ENCODE peak calls at places on chromosomes 6 and 20, in seven cellular contexts. P, M, H, J, Q, U and Z are unnamed samples.

GRCh38 chr6:9502991-9503761 is 911.7 kb downstream of the TFAP2A start:
- DNase-seq in P (peak), M (no peak), H (no peak), J (peak), Q (no peak), U (peak), Z (no peak)

GRCh38 chr6:169503556-169503955 is 198.3 kb downstream of the WDR27 start:
- DNase-seq in P (peak), M (no peak), H (no peak), J (no peak), Q (no peak), U (no peak), Z (no peak)

GRCh38 chr20:61253264-61253639 is 1.2 kb downstream of the CDH4 start:
- DNase-seq in P (peak), M (no peak), H (no peak), J (peak), Q (peak), U (peak), Z (no peak)

GRCh38 chr6:137013738-137014602 is 30.8 kb downstream of the IL20RA start:
- DNase-seq in P (peak), M (no peak), H (no peak), J (peak), Q (no peak), U (peak), Z (no peak)

GRCh38 chr6:42226251-42227143 is 8.8 kb upstream of the MRPS10 start:
- DNase-seq in P (peak), M (peak), H (no peak), J (peak), Q (no peak), U (peak), Z (no peak)

GRCh38 chr6:52390361-52390727 is 28.4 kb downstream of the PAQR8 start:
- DNase-seq in P (peak), M (no peak), H (no peak), J (peak), Q (no peak), U (peak), Z (no peak)

GRCh38 chr6:16256781-16257180 is 18.4 kb downstream of the GMPR start:
- DNase-seq in P (no peak), M (no peak), H (no peak), J (no peak), Q (no peak), U (no peak), Z (no peak)

GRCh38 chr6:3438190-3439167 is 18.4 kb downstream of the SLC22A23 start:
- DNase-seq in P (peak), M (peak), H (peak), J (peak), Q (no peak), U (peak), Z (no peak)

GRCh38 chr6:154457881-154458284 is 52.6 kb downstream of the CNKSR3 start:
- DNase-seq in P (no peak), M (no peak), H (no peak), J (no peak), Q (no peak), U (no peak), Z (no peak)

GRCh38 chr20:48008850-48009535 is 223.7 kb upstream of the SULF2 start:
- DNase-seq in P (peak), M (no peak), H (no peak), J (peak), Q (no peak), U (peak), Z (no peak)

GRCh38 chr20:62298577-62299249 is 4.1 kb upstream of the ADRM1 start:
- DNase-seq in P (no peak), M (no peak), H (no peak), J (no peak), Q (no peak), U (no peak), Z (no peak)

GRCh38 chr6:18211338-18211737 is 53.0 kb downstream of the DEK start:
- DNase-seq in P (no peak), M (no peak), H (no peak), J (no peak), Q (no peak), U (no peak), Z (no peak)

GRCh38 chr6:35797837-35798526 is 859 bp upstream of the CLPS start:
- DNase-seq in P (no peak), M (no peak), H (no peak), J (no peak), Q (no peak), U (no peak), Z (no peak)

GRCh38 chr6:12955996-12956395 is 239.4 kb downstream of the PHACTR1 start:
- DNase-seq in P (no peak), M (no peak), H (no peak), J (no peak), Q (no peak), U (no peak), Z (no peak)

GRCh38 chr20:44858959-44859358 is 26.5 kb upstream of the YWHAB start:
- DNase-seq in P (no peak), M (peak), H (no peak), J (no peak), Q (no peak), U (peak), Z (no peak)

GRCh38 chr6:36029464-36029863 is 1.9 kb downstream of the MAPK14 start:
- DNase-seq in P (peak), M (no peak), H (no peak), J (peak), Q (no peak), U (peak), Z (no peak)

GRCh38 chr20:43941476-43942212 is 27.0 kb downstream of the TOX2 start:
- DNase-seq in P (no peak), M (peak), H (no peak), J (peak), Q (no peak), U (peak), Z (no peak)

GRCh38 chr6:33716379-33716778 is 4.9 kb upstream of the UQCC2 start:
- DNase-seq in P (no peak), M (no peak), H (no peak), J (no peak), Q (no peak), U (no peak), Z (no peak)

GRCh38 chr6:35034411-35035171 is 106.5 kb downstream of the TCP11 start:
- DNase-seq in P (peak), M (peak), H (no peak), J (no peak), Q (no peak), U (peak), Z (no peak)

GRCh38 chr20:52918311-52918710 is 53.8 kb upstream of the TSHZ2 start:
- DNase-seq in P (no peak), M (no peak), H (no peak), J (no peak), Q (no peak), U (no peak), Z (no peak)

GRCh38 chr6:166032366-166033171 is 135.1 kb downstream of the TBXT start:
- DNase-seq in P (peak), M (peak), H (no peak), J (peak), Q (no peak), U (peak), Z (no peak)

GRCh38 chr20:47493175-47493953 is 8.3 kb upstream of the NCOA3 start:
- DNase-seq in P (peak), M (peak), H (peak), J (peak), Q (peak), U (peak), Z (no peak)

GRCh38 chr6:20417819-20418218 is 16.1 kb downstream of the E2F3 start:
- DNase-seq in P (no peak), M (no peak), H (no peak), J (no peak), Q (no peak), U (no peak), Z (no peak)

GRCh38 chr6:11120273-11121005 is 8.9 kb upstream of the ERVFRD-1 start:
- DNase-seq in P (no peak), M (no peak), H (no peak), J (peak), Q (no peak), U (peak), Z (no peak)

GRCh38 chr6:6851059-6851658 is 256.6 kb upstream of the RREB1 start:
- DNase-seq in P (peak), M (peak), H (peak), J (peak), Q (no peak), U (peak), Z (no peak)

GRCh38 chr20:15818651-15819071 is 754.6 kb downstream of the KIF16B start:
- DNase-seq in P (no peak), M (no peak), H (no peak), J (no peak), Q (no peak), U (no peak), Z (no peak)

GRCh38 chr6:142530566-142530965 is 228.8 kb downstream of the ADGRG6 start:
- DNase-seq in P (no peak), M (no peak), H (no peak), J (no peak), Q (no peak), U (peak), Z (no peak)

GRCh38 chr6:68141190-68141589 is 493.9 kb upstream of the ADGRB3 start:
- DNase-seq in P (no peak), M (no peak), H (no peak), J (no peak), Q (no peak), U (no peak), Z (no peak)

GRCh38 chr6:120489941-120490340 is 844.3 kb downstream of the TBC1D32 start:
- DNase-seq in P (no peak), M (no peak), H (no peak), J (no peak), Q (no peak), U (no peak), Z (no peak)

GRCh38 chr20:19802492-19803158 is 44.6 kb downstream of the RIN2 start:
- DNase-seq in P (no peak), M (no peak), H (no peak), J (peak), Q (no peak), U (no peak), Z (no peak)

GRCh38 chr20:5481872-5482271 is 165.1 kb upstream of the PROKR2 start:
- DNase-seq in P (no peak), M (no peak), H (no peak), J (no peak), Q (no peak), U (no peak), Z (no peak)

GRCh38 chr6:77853401-77853800 is 200.6 kb downstream of the MEI4 start:
- DNase-seq in P (no peak), M (no peak), H (no peak), J (no peak), Q (no peak), U (no peak), Z (no peak)

GRCh38 chr6:149346075-149346474 is 28.6 kb downstream of the TAB2 start:
- DNase-seq in P (no peak), M (no peak), H (no peak), J (no peak), Q (no peak), U (no peak), Z (no peak)

GRCh38 chr6:143410859-143411270 is 39.6 kb downstream of the ADAT2 start:
- DNase-seq in P (peak), M (no peak), H (no peak), J (peak), Q (no peak), U (peak), Z (no peak)

GRCh38 chr20:32780749-32781402 is 18.7 kb downstream of the DNMT3B start:
- DNase-seq in P (no peak), M (no peak), H (no peak), J (no peak), Q (no peak), U (no peak), Z (no peak)

GRCh38 chr20:32780278-32780677 is 18.1 kb downstream of the DNMT3B start:
- DNase-seq in P (no peak), M (no peak), H (no peak), J (no peak), Q (no peak), U (no peak), Z (no peak)

GRCh38 chr20:32777177-32777956 is 15.2 kb downstream of the DNMT3B start:
- DNase-seq in P (no peak), M (no peak), H (no peak), J (no peak), Q (no peak), U (no peak), Z (no peak)

GRCh38 chr20:32775240-32775991 is 13.2 kb downstream of the DNMT3B start:
- DNase-seq in P (no peak), M (no peak), H (no peak), J (no peak), Q (no peak), U (no peak), Z (no peak)

DNA sequence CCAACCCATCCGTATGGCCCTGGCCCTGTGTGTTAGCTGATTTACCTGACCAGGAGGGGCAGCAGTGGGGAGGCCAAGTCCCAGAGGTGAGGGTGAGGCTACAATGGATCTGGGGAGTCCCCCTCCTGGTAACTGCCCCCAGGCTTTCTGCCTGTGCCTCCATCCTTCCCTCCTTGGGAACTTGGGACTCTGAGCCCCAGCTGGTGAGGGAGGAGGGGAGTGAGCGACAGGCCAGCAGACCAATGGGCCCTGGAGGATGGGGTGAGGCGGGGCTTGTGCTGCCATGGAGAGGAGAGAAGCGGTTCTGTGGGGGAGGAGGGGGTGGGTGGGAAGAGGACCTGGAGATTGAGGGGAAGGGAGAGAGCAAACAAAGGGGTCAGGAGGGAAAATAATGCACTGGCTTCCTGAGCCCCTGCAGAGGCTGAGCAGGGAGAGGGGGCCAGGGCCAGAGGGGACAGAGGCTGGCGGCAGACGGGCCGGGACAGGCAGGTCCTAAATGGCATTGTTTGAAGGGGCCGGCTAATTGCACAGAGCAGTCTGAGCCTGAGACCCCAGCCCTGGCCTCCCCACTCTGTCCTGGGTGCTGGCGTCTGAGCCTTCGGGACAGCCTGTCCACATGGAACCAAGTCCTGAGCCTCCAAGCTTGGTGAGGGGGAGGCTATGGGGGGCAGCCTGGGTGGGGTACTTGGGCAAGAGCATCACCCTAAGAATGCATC is 17.5 kb downstream of the DNMT3B start:
- DNase-seq in P (no peak), M (no peak), H (no peak), J (no peak), Q (no peak), U (no peak), Z (no peak)
- TF ChIP-seq CTCF in P (no peak), M (no peak), H (no peak), J (no peak), Q (no peak), U (no peak), Z (no peak)

GRCh38 chr6:131135244-131136020 is at the start of gene AKAP7:
- DNase-seq in P (peak), M (peak), H (peak), J (peak), Q (peak), U (peak), Z (peak)
- TF ChIP-seq CTCF in P (no peak), M (no peak), H (no peak), J (no peak), Q (no peak), U (no peak), Z (no peak)

GRCh38 chr20:9889270-9889981 is 50.5 kb upstream of the PAK5 start:
- DNase-seq in P (no peak), M (no peak), H (no peak), J (no peak), Q (no peak), U (no peak), Z (no peak)

GRCh38 chr20:9886227-9886626 is 47.4 kb upstream of the PAK5 start:
- DNase-seq in P (no peak), M (no peak), H (no peak), J (peak), Q (no peak), U (peak), Z (no peak)

GRCh38 chr20:9884061-9884460 is 45.2 kb upstream of the PAK5 start:
- DNase-seq in P (no peak), M (no peak), H (no peak), J (no peak), Q (no peak), U (no peak), Z (no peak)

GRCh38 chr20:9884666-9885065 is 45.8 kb upstream of the PAK5 start:
- DNase-seq in P (no peak), M (no peak), H (no peak), J (peak), Q (no peak), U (peak), Z (no peak)
- TF ChIP-seq CTCF in P (peak), M (no peak), H (no peak), J (no peak), Q (no peak), U (no peak), Z (no peak)

GRCh38 chr20:57620999-57621398 is 773 bp upstream of the ZBP1 start:
- DNase-seq in P (no peak), M (peak), H (no peak), J (no peak), Q (no peak), U (no peak), Z (no peak)

GRCh38 chr20:57624124-57624523 is 3.9 kb upstream of the ZBP1 start:
- DNase-seq in P (no peak), M (no peak), H (no peak), J (no peak), Q (no peak), U (no peak), Z (no peak)

GRCh38 chr20:57621426-57622200 is 1.4 kb upstream of the ZBP1 start:
- DNase-seq in P (peak), M (no peak), H (no peak), J (no peak), Q (no peak), U (no peak), Z (no peak)

GRCh38 chr20:57622201-57622570 is 2.0 kb upstream of the ZBP1 start:
- DNase-seq in P (no peak), M (no peak), H (no peak), J (no peak), Q (no peak), U (no peak), Z (no peak)

DNA sequence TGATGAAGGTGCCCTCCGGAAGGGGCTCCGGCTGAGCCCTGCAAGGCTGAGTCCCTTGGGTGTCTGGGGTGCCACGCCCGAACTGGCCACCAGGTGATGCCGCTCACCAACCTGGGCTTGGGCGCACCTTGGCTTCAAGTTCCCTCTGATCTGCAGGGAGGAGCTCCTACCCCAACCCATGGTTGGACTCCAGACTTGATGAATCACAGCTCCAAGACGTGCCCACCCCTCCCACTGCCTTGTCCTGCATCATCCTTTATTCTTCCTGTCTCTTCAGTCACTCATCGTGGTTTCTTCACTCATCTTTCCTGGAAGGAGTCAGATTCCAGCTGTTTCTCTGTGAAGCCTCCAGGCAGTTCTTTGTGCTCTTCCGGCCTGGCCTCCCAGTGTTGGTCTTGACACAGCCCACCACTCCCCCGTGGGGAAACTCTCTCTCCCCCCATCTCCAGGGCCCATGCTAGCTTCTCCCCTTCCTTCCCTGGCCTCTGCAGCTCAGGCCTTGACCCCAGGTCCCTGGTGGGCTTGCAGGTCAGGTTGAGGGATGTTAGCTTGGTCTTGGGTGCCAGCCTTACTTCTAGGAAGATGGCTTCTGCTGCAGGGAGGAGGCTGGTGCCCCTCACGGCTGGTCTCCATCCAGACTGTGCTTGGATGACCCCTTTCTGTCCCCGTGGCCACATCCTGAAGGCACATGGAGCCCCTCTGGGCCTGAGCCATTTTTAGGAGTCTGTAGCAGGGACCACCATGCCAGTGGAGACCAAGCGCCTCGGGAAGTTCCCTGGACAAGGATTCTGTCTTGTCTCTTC is 2.6 kb upstream of the ZBP1 start:
- DNase-seq in P (peak), M (peak), H (no peak), J (peak), Q (peak), U (peak), Z (peak)
- TF ChIP-seq CTCF in P (peak), M (peak), H (peak), J (peak), Q (peak), U (peak), Z (peak)

GRCh38 chr6:45946352-45946751 is 69.3 kb downstream of the CLIC5 start:
- DNase-seq in P (peak), M (no peak), H (no peak), J (peak), Q (no peak), U (peak), Z (no peak)
- TF ChIP-seq CTCF in P (peak), M (no peak), H (no peak), J (peak), Q (no peak), U (peak), Z (no peak)

DNA sequence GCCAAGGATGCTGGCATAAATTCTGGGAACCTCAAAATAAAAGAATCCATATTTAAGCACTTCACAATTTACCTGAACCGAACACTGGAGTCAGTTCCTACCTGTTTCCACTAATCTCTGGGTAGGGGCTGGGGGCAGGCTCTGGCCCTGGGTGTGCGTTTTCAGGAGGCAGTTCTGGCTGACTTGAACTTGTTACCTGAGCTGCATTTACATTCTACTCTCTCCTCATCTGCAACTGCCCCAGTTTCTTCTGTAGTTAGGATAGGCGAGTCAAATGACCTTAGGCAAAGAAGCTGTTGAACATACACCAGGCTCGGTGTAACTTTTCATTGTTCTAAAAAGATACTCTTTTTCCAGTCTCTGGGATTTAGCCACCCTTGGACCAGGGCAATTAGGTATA is 13.2 kb downstream of the CARMIL1 start:
- DNase-seq in P (no peak), M (no peak), H (no peak), J (no peak), Q (no peak), U (no peak), Z (no peak)
- TF ChIP-seq CTCF in P (no peak), M (no peak), H (no peak), J (no peak), Q (no peak), U (no peak), Z (no peak)